ENCODE peak calls at places on chromosomes 16 and 17, in five cellular contexts. G is bronchial epithelial cell, Z is epithelial cell of esophagus, J is BE2C, Q is cardiac fibroblast. S is an unnamed sample.

GRCh38 chr17:7589204-7589868 is 558 bp downstream of the SOX15 start:
- DNase-seq in G (peak), Z (peak), J (peak), Q (peak), S (peak)

GRCh38 chr17:35796942-35797341 is 1.5 kb upstream of the MMP28 start:
- DNase-seq in G (no peak), Z (no peak), J (no peak), Q (no peak), S (no peak)

GRCh38 chr17:2076461-2076984 is 21.6 kb downstream of the HIC1 start:
- DNase-seq in G (no peak), Z (no peak), J (peak), Q (peak), S (no peak)

GRCh38 chr16:57752203-57752580 is 16.6 kb downstream of the KATNB1 start:
- DNase-seq in G (no peak), Z (no peak), J (no peak), Q (no peak), S (no peak)

GRCh38 chr16:70757183-70757582 is 43.8 kb downstream of the VAC14 start:
- DNase-seq in G (no peak), Z (no peak), J (no peak), Q (no peak), S (no peak)

GRCh38 chr17:82767041-82767754 is 15.3 kb downstream of the TBCD start:
- DNase-seq in G (peak), Z (peak), J (peak), Q (peak), S (no peak)

GRCh38 chr17:76154935-76155845 is 14.1 kb upstream of the FOXJ1 start:
- DNase-seq in G (no peak), Z (no peak), J (no peak), Q (no peak), S (no peak)

GRCh38 chr16:19908921-19909320 is 24.3 kb upstream of the GPRC5B start:
- DNase-seq in G (no peak), Z (no peak), J (no peak), Q (no peak), S (no peak)

GRCh38 chr16:35747658-35748455 is 2288.4 kb downstream of the TP53TG3F start:
- DNase-seq in G (no peak), Z (no peak), J (no peak), Q (no peak), S (no peak)

GRCh38 chr17:61325382-61326073 is 74.1 kb upstream of the TBX2 start:
- DNase-seq in G (no peak), Z (no peak), J (peak), Q (no peak), S (no peak)

GRCh38 chr17:2860045-2860444 is 63.8 kb downstream of the RAP1GAP2 start:
- DNase-seq in G (no peak), Z (no peak), J (no peak), Q (no peak), S (no peak)

GRCh38 chr17:80668375-80669149 is 123.9 kb downstream of the RPTOR start:
- DNase-seq in G (no peak), Z (no peak), J (no peak), Q (no peak), S (no peak)

GRCh38 chr17:8883353-8883752 is 15.9 kb upstream of the PIK3R6 start:
- DNase-seq in G (no peak), Z (no peak), J (no peak), Q (no peak), S (no peak)

GRCh38 chr17:65730711-65731169 is 169.3 kb upstream of the AXIN2 start:
- DNase-seq in G (no peak), Z (no peak), J (no peak), Q (peak), S (no peak)

GRCh38 chr17:80886641-80887573 is 104.7 kb upstream of the CHMP6 start:
- DNase-seq in G (no peak), Z (no peak), J (peak), Q (no peak), S (no peak)

GRCh38 chr17:78774456-78774855 is 7.6 kb downstream of the CYTH1 start:
- DNase-seq in G (no peak), Z (peak), J (no peak), Q (no peak), S (no peak)

GRCh38 chr17:79624658-79625478 is 14.0 kb upstream of the RBFOX3 start:
- DNase-seq in G (no peak), Z (no peak), J (no peak), Q (no peak), S (no peak)

GRCh38 chr16:53600076-53600475 is 97.1 kb upstream of the AKTIP start:
- DNase-seq in G (no peak), Z (no peak), J (no peak), Q (no peak), S (no peak)

DNA sequence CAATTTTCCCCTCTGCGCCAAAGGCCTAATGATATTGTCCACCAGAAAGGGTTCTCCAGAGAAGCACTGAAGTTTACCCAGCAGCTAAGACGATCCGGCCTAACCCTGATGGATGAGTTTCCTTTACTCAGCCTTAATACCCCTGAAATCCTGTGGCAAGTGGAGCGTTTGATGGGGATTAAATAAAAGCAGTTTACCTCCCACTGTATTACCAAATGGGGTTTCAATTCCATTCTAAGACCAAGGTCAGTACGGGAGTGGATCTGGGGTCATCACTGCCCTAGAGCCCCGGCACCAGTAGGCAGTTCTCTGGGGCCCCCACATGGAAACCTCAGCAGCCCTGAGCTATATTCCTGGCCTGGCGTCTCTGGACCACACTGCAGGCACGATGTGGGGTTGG is 97.1 kb upstream of the NOL11 start:
- DNase-seq in G (no peak), Z (no peak), J (no peak), Q (no peak), S (no peak)
- TF ChIP-seq CTCF in G (no peak), Z (no peak), J (no peak), Q (no peak), S (no peak)

GRCh38 chr17:62619413-62620155 is 7.9 kb upstream of the MRC2 start:
- DNase-seq in G (no peak), Z (no peak), J (no peak), Q (no peak), S (no peak)
- H3K4me3 ChIP-seq in G (no peak), Z (no peak), J (no peak), Q (no peak), S (no peak)

GRCh38 chr16:17828012-17828411 is 357.3 kb upstream of the XYLT1 start:
- DNase-seq in G (no peak), Z (no peak), J (no peak), Q (peak), S (peak)

GRCh38 chr16:17832738-17833137 is 362.0 kb upstream of the XYLT1 start:
- DNase-seq in G (peak), Z (no peak), J (no peak), Q (no peak), S (no peak)

GRCh38 chr16:17829826-17830225 is 359.1 kb upstream of the XYLT1 start:
- DNase-seq in G (no peak), Z (no peak), J (no peak), Q (no peak), S (no peak)

GRCh38 chr16:17830651-17831050 is 359.9 kb upstream of the XYLT1 start:
- DNase-seq in G (no peak), Z (no peak), J (no peak), Q (no peak), S (no peak)

GRCh38 chr16:17831330-17831729 is 360.6 kb upstream of the XYLT1 start:
- DNase-seq in G (no peak), Z (no peak), J (no peak), Q (no peak), S (no peak)
- TF ChIP-seq CTCF in G (no peak), Z (no peak), J (peak), Q (no peak), S (no peak)

GRCh38 chr16:49833055-49833454 is 22.9 kb downstream of the ZNF423 start:
- DNase-seq in G (no peak), Z (no peak), J (no peak), Q (peak), S (no peak)
- H3K4me3 ChIP-seq in G (no peak), Z (no peak), J (no peak), Q (no peak), S (no peak)

GRCh38 chr16:72639494-72639893 is 408.4 kb downstream of the ZFHX3 start:
- DNase-seq in G (no peak), Z (no peak), J (no peak), Q (no peak), S (no peak)
- TF ChIP-seq CTCF in G (no peak), Z (no peak), J (no peak), Q (no peak), S (no peak)

GRCh38 chr16:58755989-58756649 is 22.0 kb upstream of the GOT2 start:
- DNase-seq in G (peak), Z (peak), J (peak), Q (peak), S (peak)
- H3K4me3 ChIP-seq in G (no peak), Z (no peak), J (no peak), Q (no peak), S (no peak)

GRCh38 chr16:52547001-52547833 is at the start of gene TOX3:
- DNase-seq in G (no peak), Z (no peak), J (peak), Q (no peak), S (no peak)

GRCh38 chr16:52548261-52549010 is 1.5 kb upstream of the TOX3 start:
- DNase-seq in G (no peak), Z (no peak), J (no peak), Q (no peak), S (no peak)

GRCh38 chr16:52547834-52548215 is 882 bp upstream of the TOX3 start:
- DNase-seq in G (no peak), Z (no peak), J (no peak), Q (no peak), S (no peak)

GRCh38 chr16:52546291-52546941 is 527 bp downstream of the TOX3 start:
- DNase-seq in G (no peak), Z (no peak), J (peak), Q (no peak), S (no peak)

GRCh38 chr16:52549011-52549692 is 2.2 kb upstream of the TOX3 start:
- DNase-seq in G (no peak), Z (no peak), J (no peak), Q (no peak), S (no peak)
- TF ChIP-seq CTCF in G (no peak), Z (peak), J (peak), Q (peak), S (peak)

GRCh38 chr17:71412803-71413202 is 708.0 kb upstream of the SOX9 start:
- DNase-seq in G (peak), Z (peak), J (no peak), Q (peak), S (peak)
- H3K4me3 ChIP-seq in G (no peak), Z (no peak), J (no peak), Q (no peak), S (no peak)

S was measured in astrocyte of the cerebellum.